ENCODE peak calls at places on chromosomes 16 and 17, in eight cellular contexts. G, E, T, J, I, P, B and F are unnamed samples.

GRCh38 chr16:84712801-84713775 is 13.3 kb downstream of the USP10 start:
- DNase-seq in G (no peak), E (no peak), T (no peak), J (no peak), I (no peak), P (no peak), B (no peak), F (no peak)

GRCh38 chr17:46159686-46160085 is 33.5 kb downstream of the KANSL1 start:
- DNase-seq in G (no peak), E (no peak), T (no peak), J (no peak), I (peak; percentile 90), P (no peak), B (no peak), F (no peak)

GRCh38 chr16:81821422-81822128 is 42.5 kb downstream of the PLCG2 start:
- DNase-seq in G (no peak), E (no peak), T (no peak), J (no peak), I (no peak), P (no peak), B (no peak), F (no peak)

GRCh38 chr17:39001703-39002637 is 34.8 kb upstream of the FBXO47 start:
- DNase-seq in G (no peak), E (peak; percentile 63), T (peak; percentile 92), J (no peak), I (peak; percentile 89), P (no peak), B (no peak), F (no peak)

GRCh38 chr17:47864791-47865216 is 13.8 kb upstream of the SP6 start:
- DNase-seq in G (no peak), E (no peak), T (no peak), J (no peak), I (no peak), P (no peak), B (no peak), F (no peak)

GRCh38 chr17:2004435-2004952 is 20.6 kb downstream of the RTN4RL1 start:
- DNase-seq in G (no peak), E (no peak), T (no peak), J (no peak), I (no peak), P (no peak), B (no peak), F (no peak)

GRCh38 chr16:84115919-84116719 is 623 bp downstream of the MBTPS1 start:
- DNase-seq in G (no peak), E (peak; percentile 67), T (no peak), J (no peak), I (peak; percentile 33), P (peak; percentile 54), B (no peak), F (peak; percentile 59)

GRCh38 chr17:4551141-4551540 is 4.0 kb downstream of the MYBBP1A start:
- DNase-seq in G (no peak), E (peak; percentile 60), T (no peak), J (no peak), I (no peak), P (no peak), B (no peak), F (peak; percentile 44)

GRCh38 chr17:58085039-58085715 is 2.0 kb downstream of the DYNLL2 start:
- DNase-seq in G (no peak), E (no peak), T (no peak), J (no peak), I (no peak), P (no peak), B (no peak), F (no peak)

GRCh38 chr17:62790554-62790953 is 17.6 kb downstream of the MARCHF10 start:
- DNase-seq in G (no peak), E (no peak), T (no peak), J (no peak), I (peak; percentile 71), P (no peak), B (no peak), F (no peak)

GRCh38 chr17:7336240-7337175 is at the start of gene ACAP1:
- DNase-seq in G (no peak), E (peak; percentile 61), T (no peak), J (peak; percentile 36), I (no peak), P (peak; percentile 90), B (no peak), F (no peak)

GRCh38 chr17:66711936-66712335 is 123.0 kb upstream of the CACNG5 start:
- DNase-seq in G (no peak), E (peak; percentile 63), T (no peak), J (no peak), I (no peak), P (no peak), B (no peak), F (no peak)

GRCh38 chr16:24834459-24835335 is 11.1 kb upstream of the SLC5A11 start:
- DNase-seq in G (no peak), E (peak; percentile 54), T (no peak), J (no peak), I (peak; percentile 73), P (no peak), B (no peak), F (peak; percentile 83)

GRCh38 chr17:18182190-18182977 is 1.2 kb upstream of the ALKBH5 start:
- DNase-seq in G (no peak), E (peak; percentile 33), T (peak; percentile 70), J (no peak), I (no peak), P (no peak), B (no peak), F (peak; percentile 71)

GRCh38 chr16:53378138-53378537 is 56.1 kb upstream of the RBL2 start:
- DNase-seq in G (no peak), E (peak; percentile 73), T (no peak), J (no peak), I (no peak), P (no peak), B (no peak), F (no peak)

GRCh38 chr17:30586818-30587595 is 109.8 kb downstream of the GOSR1 start:
- DNase-seq in G (no peak), E (no peak), T (no peak), J (no peak), I (peak; percentile 65), P (no peak), B (no peak), F (no peak)

GRCh38 chr16:62913924-62914323 is 877.7 kb upstream of the CDH8 start:
- DNase-seq in G (no peak), E (no peak), T (no peak), J (no peak), I (no peak), P (no peak), B (no peak), F (no peak)

GRCh38 chr17:55053855-55054254 is 85.3 kb downstream of the STXBP4 start:
- DNase-seq in G (no peak), E (peak; percentile 3), T (no peak), J (no peak), I (no peak), P (no peak), B (no peak), F (no peak)

GRCh38 chr17:64682261-64683181 is 20.4 kb upstream of the SMURF2 start:
- DNase-seq in G (no peak), E (no peak), T (no peak), J (no peak), I (peak; percentile 28), P (no peak), B (no peak), F (no peak)

GRCh38 chr17:49401971-49402491 is 12.7 kb downstream of the PHB1 start:
- DNase-seq in G (no peak), E (no peak), T (no peak), J (peak; percentile 23), I (no peak), P (no peak), B (no peak), F (no peak)

GRCh38 chr17:225551-225950 is 44.1 kb upstream of the DOC2B start:
- DNase-seq in G (no peak), E (no peak), T (peak; percentile 36), J (peak; percentile 24), I (no peak), P (no peak), B (no peak), F (no peak)

GRCh38 chr16:12535535-12536411 is 267.9 kb downstream of the CPPED1 start:
- DNase-seq in G (no peak), E (peak; percentile 74), T (no peak), J (no peak), I (no peak), P (no peak), B (no peak), F (no peak)

GRCh38 chr17:30323895-30324319 is 9.9 kb downstream of the TMIGD1 start:
- DNase-seq in G (no peak), E (no peak), T (peak; percentile 64), J (no peak), I (no peak), P (peak; percentile 20), B (no peak), F (no peak)

GRCh38 chr17:42281571-42282096 is 5.4 kb upstream of the STAT5B start:
- DNase-seq in G (no peak), E (no peak), T (peak; percentile 38), J (no peak), I (no peak), P (no peak), B (no peak), F (no peak)

GRCh38 chr17:46958192-46958591 is 20.9 kb downstream of the RPRML start:
- DNase-seq in G (no peak), E (no peak), T (no peak), J (no peak), I (no peak), P (no peak), B (no peak), F (no peak)

GRCh38 chr16:15949210-15950166 is at the start of gene ABCC1:
- DNase-seq in G (peak; percentile 59), E (peak; percentile 70), T (peak; percentile 54), J (no peak), I (peak; percentile 91), P (peak; percentile 58), B (no peak), F (peak; percentile 76)

GRCh38 chr17:2828396-2829038 is 32.3 kb downstream of the RAP1GAP2 start:
- DNase-seq in G (peak; percentile 93), E (peak; percentile 91), T (peak; percentile 76), J (no peak), I (peak; percentile 89), P (peak; percentile 76), B (no peak), F (peak; percentile 93)

GRCh38 chr17:73271078-73271477 is 9.4 kb upstream of the CPSF4L start:
- DNase-seq in G (no peak), E (no peak), T (no peak), J (no peak), I (no peak), P (no peak), B (no peak), F (no peak)

GRCh38 chr17:51645056-51645455 is 384.7 kb downstream of the UTP18 start:
- DNase-seq in G (no peak), E (no peak), T (no peak), J (no peak), I (no peak), P (no peak), B (no peak), F (no peak)

GRCh38 chr17:61482467-61482866 is 30.2 kb downstream of the TBX4 start:
- DNase-seq in G (no peak), E (no peak), T (no peak), J (no peak), I (no peak), P (no peak), B (no peak), F (no peak)

GRCh38 chr17:58587713-58588117 is 73.3 kb upstream of the MTMR4 start:
- DNase-seq in G (peak; percentile 70), E (peak; percentile 83), T (peak; percentile 55), J (no peak), I (peak; percentile 80), P (peak; percentile 54), B (no peak), F (peak; percentile 90)

GRCh38 chr16:54286330-54287017 is at the start of gene IRX3:
- DNase-seq in G (peak; percentile 80), E (peak; percentile 96), T (peak; percentile 72), J (peak; percentile 92), I (peak; percentile 98), P (no peak), B (no peak), F (peak; percentile 58)

GRCh38 chr17:15273141-15273793 is 8.1 kb upstream of the PMP22 start:
- DNase-seq in G (no peak), E (no peak), T (no peak), J (no peak), I (peak; percentile 81), P (no peak), B (no peak), F (no peak)